ENCODE peak calls at places on chromosomes 1 and 21, in ten cellular contexts. Z, S, P, C, V, A, R, K, H and T are unnamed samples.

GRCh38 chr1:232998646-232999045 is 48.2 kb downstream of the NTPCR start:
- DNase-seq in C (no peak), R (no peak), P (no peak), V (peak; percentile 40), A (no peak), S (no peak), H (no peak), Z (no peak), K (no peak), T (no peak)

GRCh38 chr21:31514598-31514997 is 144.9 kb upstream of the SOD1 start:
- DNase-seq in A (no peak), S (no peak), C (no peak), P (no peak), Z (peak; percentile 23), R (peak; percentile 24), K (no peak), H (no peak), V (no peak), T (no peak)

GRCh38 chr1:16440150-16440479 is 409 bp upstream of the NECAP2 start:
- DNase-seq in V (no peak), Z (no peak), P (peak; percentile 45), A (no peak), K (no peak), S (no peak), H (peak; percentile 33), R (peak; percentile 21), C (no peak), T (peak; percentile 16)

GRCh38 chr1:40703316-40703715 is 11.8 kb downstream of the NFYC start:
- DNase-seq in Z (no peak), S (no peak), H (no peak), C (no peak), V (peak; percentile 87), P (no peak), K (no peak), R (no peak), A (no peak), T (no peak)

GRCh38 chr21:42507418-42507817 is 6.2 kb upstream of the SLC37A1 start:
- DNase-seq in Z (no peak), S (no peak), H (no peak), V (no peak), P (no peak), K (no peak), R (no peak), A (no peak), C (no peak), T (no peak)

GRCh38 chr1:229085291-229085690 is 185.6 kb upstream of the RAB4A start:
- DNase-seq in A (no peak), R (no peak), K (no peak), C (no peak), P (no peak), H (no peak), S (no peak), Z (no peak), V (no peak), T (no peak)

GRCh38 chr1:48106049-48106448 is 108.9 kb upstream of the TRABD2B start:
- DNase-seq in V (no peak), K (no peak), S (no peak), C (no peak), P (no peak), Z (no peak), R (no peak), A (no peak), H (no peak), T (no peak)

GRCh38 chr1:18256318-18257235 is 149.0 kb downstream of the IGSF21 start:
- DNase-seq in C (no peak), K (peak; percentile 47), H (peak; percentile 10), P (peak; percentile 15), Z (peak; percentile 64), V (no peak), A (no peak), S (peak; percentile 16), R (no peak), T (no peak)

GRCh38 chr1:53025034-53025777 is 36.8 kb upstream of the PODN start:
- DNase-seq in H (peak; percentile 90), Z (no peak), V (peak; percentile 87), R (no peak), C (no peak), S (peak; percentile 70), K (no peak), A (peak; percentile 76), P (no peak), T (no peak)

GRCh38 chr1:9010781-9011323 is 15.4 kb downstream of the SLC2A7 start:
- DNase-seq in K (no peak), C (no peak), P (no peak), R (no peak), S (no peak), H (no peak), V (no peak), A (no peak), Z (no peak), T (peak; percentile 56)

GRCh38 chr1:243950166-243950565 is 100.1 kb upstream of the AKT3 start:
- DNase-seq in Z (no peak), H (peak; percentile 11), K (no peak), S (no peak), P (peak; percentile 26), C (peak; percentile 81), V (peak; percentile 94), A (no peak), R (peak; percentile 27), T (no peak)

GRCh38 chr1:161439280-161440232 is 65.7 kb upstream of the FCGR2A start:
- DNase-seq in P (peak; percentile 31), H (no peak), S (peak; percentile 15), K (no peak), A (no peak), V (peak; percentile 33), C (no peak), Z (peak; percentile 33), R (peak; percentile 17), T (no peak)

GRCh38 chr1:172566196-172566997 is 33.4 kb downstream of the SUCO start:
- DNase-seq in P (no peak), S (no peak), Z (no peak), V (no peak), R (no peak), A (no peak), H (no peak), C (no peak), K (no peak), T (no peak)

GRCh38 chr1:24384251-24385090 is 29.1 kb downstream of the STPG1 start:
- DNase-seq in Z (no peak), R (peak; percentile 13), C (peak; percentile 86), A (no peak), V (peak; percentile 86), K (peak; percentile 48), H (no peak), S (no peak), P (no peak), T (no peak)

GRCh38 chr21:41135715-41136114 is 32.2 kb upstream of the BACE2 start:
- DNase-seq in K (no peak), C (no peak), S (no peak), A (no peak), H (no peak), P (no peak), R (no peak), Z (no peak), V (no peak), T (no peak)

GRCh38 chr21:37712204-37712934 is 203.9 kb downstream of the KCNJ6 start:
- DNase-seq in V (peak; percentile 73), A (peak; percentile 22), H (peak; percentile 41), C (no peak), K (peak; percentile 67), R (peak; percentile 22), S (no peak), P (peak; percentile 27), Z (peak; percentile 68), T (peak; percentile 24)

GRCh38 chr1:67169932-67170331 is 3.7 kb downstream of the IL23R start:
- DNase-seq in C (no peak), S (no peak), H (peak; percentile 18), K (no peak), Z (no peak), V (no peak), R (no peak), P (no peak), A (no peak), T (no peak)

GRCh38 chr1:167800241-167800640 is 78.5 kb downstream of the MPZL1 start:
- DNase-seq in K (no peak), P (no peak), S (no peak), V (no peak), Z (no peak), R (no peak), H (no peak), C (no peak), A (no peak), T (no peak)

GRCh38 chr1:164589408-164589807 is 30.4 kb downstream of the PBX1 start:
- DNase-seq in Z (no peak), C (peak; percentile 68), A (no peak), S (no peak), H (no peak), V (no peak), P (no peak), R (no peak), K (no peak), T (no peak)
- H3K4me3 ChIP-seq in Z (no peak overlapping the region), C (peak overlapping the region; percentile 50), A (peak overlapping the region; percentile 34), S (peak overlapping the region; percentile 36), H (no peak overlapping the region), V (no peak overlapping the region), P (no peak overlapping the region), R (peak overlapping the region; percentile 61), K (no peak overlapping the region), T (no peak overlapping the region)

GRCh38 chr1:1206376-1207253 is at the start of gene TNFRSF18:
- DNase-seq in S (no peak), H (no peak), P (no peak), V (no peak), C (no peak), Z (no peak), R (no peak), A (no peak), K (peak; percentile 64), T (no peak)
- TF ChIP-seq CTCF in S (no peak), H (peak; percentile 36), P (no peak), V (no peak), C (no peak), Z (no peak), R (no peak), A (no peak), K (no peak), T (no peak)

GRCh38 chr1:30747028-30748008 is 10.3 kb downstream of the LAPTM5 start:
- DNase-seq in C (no peak), A (no peak), S (no peak), R (no peak), P (no peak), Z (no peak), K (no peak), H (no peak), V (no peak), T (no peak)
- TF ChIP-seq POLR2A in C (no peak), A (no peak), S (no peak), R (no peak), P (no peak), Z (no peak), K (no peak), H (no peak), V (no peak), T (no peak)

DNA sequence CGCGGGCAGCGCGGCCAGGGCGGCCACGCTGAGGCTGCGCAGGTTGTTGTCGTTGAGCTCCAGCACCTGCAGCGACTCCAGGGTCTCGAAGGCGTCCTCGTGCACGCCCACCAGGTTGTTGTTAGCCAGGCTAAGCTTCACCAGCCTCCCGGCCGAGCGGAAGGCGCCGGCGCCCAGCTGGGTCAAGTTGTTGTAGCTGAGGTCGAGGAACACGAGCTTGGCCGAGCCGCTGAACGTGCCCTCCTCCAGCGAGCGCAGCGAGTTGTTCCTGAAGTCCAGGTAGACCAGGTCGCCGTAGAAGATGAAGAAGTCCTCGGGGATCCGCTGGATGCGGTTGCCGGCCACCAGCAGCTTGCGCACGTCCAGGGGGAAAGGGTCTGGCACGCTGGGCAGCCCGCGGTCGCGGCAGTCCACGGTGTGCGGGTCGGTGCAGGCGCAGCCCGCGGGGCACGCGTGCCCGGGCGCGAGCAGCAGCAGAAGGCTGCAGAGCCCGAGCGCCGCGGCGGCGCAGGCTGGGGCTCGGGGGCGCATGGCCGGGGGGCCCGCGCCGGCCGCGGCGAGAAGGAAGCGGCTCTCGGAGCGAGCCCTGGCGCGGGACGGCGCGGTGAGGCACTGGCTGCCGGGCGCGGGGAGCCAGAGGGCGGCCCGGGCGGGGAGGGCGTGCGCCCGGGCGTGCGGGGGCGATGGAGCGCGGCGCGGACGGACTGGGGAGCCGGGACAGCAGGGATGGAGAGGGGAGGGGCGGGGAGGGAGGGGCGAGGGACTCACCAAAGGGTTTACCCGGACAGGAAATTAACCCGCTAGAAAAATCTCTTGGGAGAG is 529 bp downstream of the LRRC38 start:
- DNase-seq in C (no peak), K (no peak), S (no peak), P (no peak), V (no peak), H (no peak), A (no peak), Z (no peak), R (no peak), T (no peak)
- H3K4me3 ChIP-seq in C (peak overlapping the region; percentile 5), K (peak overlapping the region; percentile 19), S (no peak overlapping the region), P (no peak overlapping the region), V (no peak overlapping the region), H (no peak overlapping the region), A (no peak overlapping the region), Z (no peak overlapping the region), R (peak overlapping the region; percentile 53), T (no peak overlapping the region)